ENCODE peak calls at places on chromosomes 13 and 19, in four cellular contexts. L is hepatocyte; W is mammary epithelial cell; J is CD4-positive, alpha-beta T cell. F is an unnamed sample.

GRCh38 chr19:57512845-57513244 is 13.1 kb downstream of the ZNF773 start:
- DNase-seq in L (no peak), W (no peak), J (no peak), F (peak; percentile 8)

GRCh38 chr13:38350114-38350617 is 515 bp downstream of the UFM1 start:
- DNase-seq in L (peak; percentile 78), W (peak; percentile 68), J (peak; percentile 33), F (peak; percentile 61)

GRCh38 chr19:10864538-10864899 is 6.8 kb upstream of the CARM1 start:
- DNase-seq in L (peak; percentile 89), W (peak; percentile 47), J (peak; percentile 72), F (peak; percentile 87)

GRCh38 chr19:17680235-17680722 is 7.9 kb downstream of the UNC13A start:
- DNase-seq in L (peak; percentile 86), W (peak; percentile 37), J (no peak), F (peak; percentile 31)

GRCh38 chr19:4139614-4140236 is 13.7 kb upstream of the CREB3L3 start:
- DNase-seq in L (peak; percentile 77), W (peak; percentile 54), J (peak; percentile 77), F (peak; percentile 86)

GRCh38 chr13:113291997-113292862 is 4.8 kb upstream of the LAMP1 start:
- DNase-seq in L (peak; percentile 34), W (peak; percentile 22), J (no peak), F (peak; percentile 25)

GRCh38 chr19:47507924-47508553 is 6.8 kb downstream of the NAPA start:
- DNase-seq in L (no peak), W (no peak), J (no peak), F (no peak)

GRCh38 chr13:85665286-85665685 is 133.9 kb downstream of the SLITRK6 start:
- DNase-seq in L (peak; percentile 8), W (peak; percentile 63), J (no peak), F (no peak)

GRCh38 chr19:42942187-42942789 is 5.3 kb upstream of the PSG7 start:
- DNase-seq in L (no peak), W (peak; percentile 22), J (no peak), F (peak; percentile 34)
- TF ChIP-seq CTCF in L (no peak), W (peak; percentile 74), J (no peak), F (peak; percentile 48)

DNA sequence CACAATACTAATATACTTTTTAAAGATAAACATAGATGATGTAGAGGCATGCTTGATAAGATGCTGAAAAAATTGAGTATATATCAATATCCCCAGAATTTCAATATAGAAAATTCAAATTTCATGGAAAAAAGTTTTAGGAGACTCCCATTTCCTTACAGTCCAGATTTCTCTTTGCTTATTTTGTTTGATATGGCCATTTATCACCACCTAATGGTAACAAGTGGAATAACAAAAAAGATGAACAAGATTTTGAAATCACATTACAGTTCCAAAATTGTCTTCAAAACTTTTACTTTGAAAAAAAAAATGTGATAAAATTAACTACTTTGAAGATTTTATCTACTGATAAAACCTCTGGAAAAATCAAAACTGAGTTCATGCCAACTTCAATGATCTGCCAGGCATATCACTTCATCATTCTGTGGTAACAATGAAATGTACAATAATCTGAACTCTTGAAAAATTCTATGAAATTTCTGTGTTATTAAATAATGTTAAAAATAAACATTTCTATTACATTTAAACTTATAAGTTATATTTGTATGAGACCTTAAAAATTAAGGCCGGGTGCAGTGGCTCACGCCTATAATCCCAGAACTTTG is 17.5 kb downstream of the MIPEP start:
- DNase-seq in L (no peak), W (no peak), J (no peak), F (no peak)
- TF ChIP-seq CTCF in L (peak; percentile 63), W (peak; percentile 51), J (peak; percentile 80), F (peak; percentile 77)

GRCh38 chr19:41447732-41448332 is 4.9 kb downstream of the ERICH4 start:
- DNase-seq in L (no peak), W (no peak), J (no peak), F (no peak)
- TF ChIP-seq CTCF in L (peak; percentile 9), W (peak; percentile 11), J (no peak), F (no peak)

GRCh38 chr19:40270362-40271089 is 14.6 kb downstream of the AKT2 start:
- DNase-seq in L (no peak), W (no peak), J (no peak), F (no peak)
- TF ChIP-seq CTCF in L (no peak), W (no peak), J (no peak), F (no peak)

GRCh38 chr19:29214411-29214810 is 1.5 kb upstream of the UQCRFS1 start:
- DNase-seq in L (no peak), W (no peak), J (no peak), F (no peak)

GRCh38 chr19:29216021-29216420 is 3.1 kb upstream of the UQCRFS1 start:
- DNase-seq in L (no peak), W (no peak), J (no peak), F (no peak)

GRCh38 chr19:29211562-29212416 is 1.2 kb downstream of the UQCRFS1 start:
- DNase-seq in L (peak; percentile 24), W (peak; percentile 9), J (no peak), F (no peak)

GRCh38 chr19:29215322-29215845 is 2.4 kb upstream of the UQCRFS1 start:
- DNase-seq in L (no peak), W (no peak), J (no peak), F (no peak)

GRCh38 chr19:29212614-29213573 is at the start of gene UQCRFS1:
- DNase-seq in L (peak; percentile 98), W (peak; percentile 86), J (peak; percentile 93), F (peak; percentile 97)
- TF ChIP-seq CTCF in L (no peak), W (peak; percentile 2), J (no peak), F (no peak)

GRCh38 chr13:90867336-90867683 is 480.2 kb upstream of the MIR17HG start:
- DNase-seq in L (peak; percentile 82), W (peak; percentile 62), J (no peak), F (peak; percentile 78)
- TF ChIP-seq CTCF in L (peak; percentile 78), W (peak; percentile 81), J (no peak), F (peak; percentile 74)